ENCODE peak calls at places on chromosomes 5 and 9, in ten cellular contexts. F, L, P, A, X, U, S, W, H and G are unnamed samples.
A peak's percentile ranks its signal among the peaks of the same experiment; 100 is the strongest.

GRCh38 chr5:149975409-149975808 is 14.9 kb downstream of the SLC26A2 start:
- DNase-seq in F (no peak), L (no peak), P (no peak), A (no peak), X (no peak), U (no peak), S (no peak), W (no peak), H (no peak), G (no peak)

GRCh38 chr9:116687074-116687761 is at the start of gene TRIM32:
- DNase-seq in F (peak; percentile 34), L (peak; percentile 95), P (peak; percentile 51), A (peak; percentile 97), X (peak; percentile 94), U (peak; percentile 86), S (peak; percentile 96), W (peak; percentile 89), H (peak; percentile 97), G (peak; percentile 90)

GRCh38 chr5:176410486-176411180 is 5.7 kb downstream of the CLTB start:
- DNase-seq in F (no peak), L (no peak), P (no peak), A (peak; percentile 57), X (no peak), U (no peak), S (peak; percentile 31), W (no peak), H (no peak), G (no peak)

GRCh38 chr9:93093449-93094293 is 2.3 kb upstream of the CARD19 start:
- DNase-seq in F (no peak), L (no peak), P (no peak), A (peak; percentile 78), X (no peak), U (no peak), S (peak; percentile 40), W (no peak), H (no peak), G (no peak)

GRCh38 chr5:113166710-113167366 is 190.2 kb downstream of the DCP2 start:
- DNase-seq in F (no peak), L (no peak), P (peak; percentile 26), A (peak; percentile 58), X (no peak), U (peak; percentile 58), S (no peak), W (peak; percentile 4), H (no peak), G (peak; percentile 93)

GRCh38 chr5:132012385-132013005 is 1.0 kb upstream of the ACSL6 start:
- DNase-seq in F (no peak), L (peak; percentile 88), P (peak; percentile 20), A (peak; percentile 97), X (peak; percentile 47), U (peak; percentile 82), S (peak; percentile 33), W (no peak), H (no peak), G (peak; percentile 40)

GRCh38 chr5:89313044-89313443 is 430.1 kb upstream of the MEF2C start:
- DNase-seq in F (no peak), L (no peak), P (peak; percentile 37), A (no peak), X (no peak), U (peak; percentile 24), S (no peak), W (no peak), H (no peak), G (peak; percentile 25)

GRCh38 chr5:172549708-172550095 is 91.4 kb upstream of the NEURL1B start:
- DNase-seq in F (no peak), L (no peak), P (no peak), A (no peak), X (no peak), U (no peak), S (no peak), W (no peak), H (peak; percentile 30), G (no peak)

GRCh38 chr5:54702470-54702869 is 184.9 kb downstream of the SNX18 start:
- DNase-seq in F (no peak), L (no peak), P (no peak), A (no peak), X (no peak), U (peak; percentile 41), S (no peak), W (no peak), H (no peak), G (no peak)

GRCh38 chr9:110141118-110141797 is 66.7 kb downstream of the C9orf152 start:
- DNase-seq in F (peak; percentile 96), L (no peak), P (peak; percentile 55), A (peak; percentile 94), X (peak; percentile 64), U (peak; percentile 95), S (no peak), W (peak; percentile 44), H (no peak), G (no peak)

GRCh38 chr9:72292184-72292787 is 72.7 kb downstream of the ZFAND5 start:
- DNase-seq in F (no peak), L (peak; percentile 59), P (no peak), A (peak; percentile 57), X (no peak), U (peak; percentile 72), S (no peak), W (peak; percentile 68), H (no peak), G (no peak)

GRCh38 chr5:173971681-173972080 is 17.3 kb upstream of the C5orf47 start:
- DNase-seq in F (no peak), L (no peak), P (no peak), A (no peak), X (no peak), U (no peak), S (no peak), W (no peak), H (no peak), G (no peak)

GRCh38 chr9:96554326-96554725 is 65.3 kb downstream of the CDC14B start:
- DNase-seq in F (no peak), L (no peak), P (no peak), A (no peak), X (no peak), U (no peak), S (no peak), W (no peak), H (no peak), G (no peak)

GRCh38 chr9:134595014-134595413 is 46.6 kb upstream of the COL5A1 start:
- DNase-seq in F (no peak), L (no peak), P (no peak), A (peak; percentile 45), X (no peak), U (no peak), S (peak; percentile 7), W (no peak), H (no peak), G (no peak)

DNA sequence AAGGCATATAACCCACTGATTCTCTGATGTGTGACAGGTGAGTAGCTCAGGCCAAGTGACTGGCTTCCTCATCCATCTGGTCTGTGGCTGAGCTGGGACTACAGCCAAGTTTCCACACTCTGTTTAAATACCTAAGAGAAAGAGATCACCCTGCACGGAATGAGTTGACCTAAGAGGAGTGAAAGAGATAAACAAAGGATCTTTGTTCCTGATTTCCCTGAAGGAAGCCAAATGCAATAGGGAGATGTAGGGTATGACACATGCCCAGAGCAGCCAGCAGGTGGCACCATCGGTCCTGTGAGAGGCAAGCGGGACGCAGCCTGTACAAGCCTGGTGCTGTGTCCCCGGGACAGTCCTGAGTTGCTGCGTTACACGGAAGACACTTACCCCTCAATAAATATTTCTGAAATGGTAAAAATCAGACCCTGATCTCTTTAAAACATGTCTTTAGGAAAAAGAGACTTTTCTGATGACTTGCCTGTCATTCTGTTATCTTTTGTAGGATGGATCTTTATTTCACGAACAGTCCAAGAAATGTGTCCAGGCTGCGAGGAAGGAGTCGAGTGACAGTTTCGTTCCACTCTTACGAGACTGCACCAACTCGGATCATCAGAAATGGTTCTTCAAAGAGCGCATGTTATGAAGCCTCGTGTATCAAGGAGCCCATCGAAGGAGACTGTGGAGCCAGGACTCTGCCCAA is 41.1 kb downstream of the GALNT12 start:
- DNase-seq in F (peak; percentile 67), L (peak; percentile 95), P (peak; percentile 77), A (peak; percentile 91), X (peak; percentile 87), U (peak; percentile 91), S (peak; percentile 90), W (peak; percentile 83), H (peak; percentile 89), G (peak; percentile 79)
- H3K4me3 ChIP-seq in F (peak overlapping the region; percentile 13), L (no peak overlapping the region), P (peak overlapping the region; percentile 16), A (peak overlapping the region; percentile 60), X (peak overlapping the region; percentile 56), U (peak overlapping the region; percentile 41), S (no peak overlapping the region), W (no peak overlapping the region), H (peak overlapping the region; percentile 50), G (peak overlapping the region; percentile 5)

GRCh38 chr5:134006119-134006514 is 1.3 kb upstream of the VDAC1 start:
- DNase-seq in F (no peak), L (peak; percentile 63), P (no peak), A (no peak), X (no peak), U (no peak), S (no peak), W (no peak), H (no peak), G (no peak)
- H3K4me3 ChIP-seq in F (peak overlapping the region; percentile 75), L (peak overlapping the region; percentile 93), P (peak overlapping the region; percentile 56), A (peak overlapping the region; percentile 78), X (peak overlapping the region; percentile 90), U (peak overlapping the region; percentile 75), S (no peak overlapping the region), W (peak overlapping the region; percentile 90), H (peak overlapping the region; percentile 97), G (no peak overlapping the region)

GRCh38 chr5:138668981-138669380 is 84.2 kb upstream of the CTNNA1 start:
- DNase-seq in F (no peak), L (no peak), P (no peak), A (peak; percentile 47), X (no peak), U (no peak), S (no peak), W (no peak), H (no peak), G (no peak)

GRCh38 chr5:138666226-138666742 is 86.9 kb upstream of the CTNNA1 start:
- DNase-seq in F (no peak), L (no peak), P (no peak), A (peak; percentile 38), X (no peak), U (no peak), S (no peak), W (no peak), H (no peak), G (no peak)

GRCh38 chr5:138665261-138665660 is 88.0 kb upstream of the CTNNA1 start:
- DNase-seq in F (no peak), L (no peak), P (no peak), A (no peak), X (no peak), U (no peak), S (no peak), W (no peak), H (no peak), G (no peak)

GRCh38 chr5:138664276-138664943 is 88.8 kb upstream of the CTNNA1 start:
- DNase-seq in F (peak; percentile 31), L (no peak), P (no peak), A (no peak), X (no peak), U (peak; percentile 48), S (no peak), W (no peak), H (no peak), G (no peak)

GRCh38 chr5:138668451-138668850 is 84.8 kb upstream of the CTNNA1 start:
- DNase-seq in F (no peak), L (no peak), P (no peak), A (no peak), X (no peak), U (no peak), S (no peak), W (no peak), H (no peak), G (no peak)
- H3K4me3 ChIP-seq in F (no peak overlapping the region), L (no peak overlapping the region), P (no peak overlapping the region), A (no peak overlapping the region), X (no peak overlapping the region), U (no peak overlapping the region), S (no peak overlapping the region), W (no peak overlapping the region), H (no peak overlapping the region), G (no peak overlapping the region)

GRCh38 chr9:122228906-122229837 is at the start of gene LHX6:
- DNase-seq in F (no peak), L (peak; percentile 32), P (no peak), A (peak; percentile 90), X (no peak), U (peak; percentile 18), S (no peak), W (no peak), H (no peak), G (peak; percentile 76)
- H3K4me3 ChIP-seq in F (no peak within 1 kb of the TSS), L (peak within 1 kb of the TSS; percentile 62), P (no peak within 1 kb of the TSS), A (peak within 1 kb of the TSS; percentile 51), X (peak within 1 kb of the TSS; percentile 64), U (no peak within 1 kb of the TSS), S (no peak within 1 kb of the TSS), W (peak within 1 kb of the TSS; percentile 57), H (peak within 1 kb of the TSS; percentile 31), G (peak within 1 kb of the TSS; percentile 75)